ENCODE peak calls at places on chromosomes 13 and 19, in seven cellular contexts. One of them, this sample, is unnamed.

GRCh38 chr19:48501961-48502719 is 9.5 kb downstream of the LMTK3 start:
- DNase-seq in activated CD8-positive, alpha-beta T cell treated with anti-CD3 and anti-CD28 coated beads for 36 hours: peak
- DNase-seq in AG04449: no peak
- DNase-seq in fibroblast of lung: no peak
- DNase-seq in body of pancreas: peak
- DNase-seq in fibroblast of pulmonary artery: peak
- DNase-seq in vagina: no peak
- DNase-seq in this sample: peak

GRCh38 chr19:17522988-17523872 is 11.8 kb downstream of the PGLS start:
- DNase-seq in activated CD8-positive, alpha-beta T cell treated with anti-CD3 and anti-CD28 coated beads for 36 hours: peak
- DNase-seq in AG04449: no peak
- DNase-seq in fibroblast of lung: no peak
- DNase-seq in body of pancreas: no peak
- DNase-seq in fibroblast of pulmonary artery: no peak
- DNase-seq in vagina: no peak
- DNase-seq in this sample: peak

GRCh38 chr13:112143753-112144615 is 77.0 kb downstream of the SOX1 start:
- DNase-seq in activated CD8-positive, alpha-beta T cell treated with anti-CD3 and anti-CD28 coated beads for 36 hours: no peak
- DNase-seq in AG04449: no peak
- DNase-seq in fibroblast of lung: no peak
- DNase-seq in body of pancreas: no peak
- DNase-seq in fibroblast of pulmonary artery: no peak
- DNase-seq in vagina: no peak
- DNase-seq in this sample: no peak

GRCh38 chr19:55654833-55655647 is at the start of gene U2AF2:
- DNase-seq in activated CD8-positive, alpha-beta T cell treated with anti-CD3 and anti-CD28 coated beads for 36 hours: peak
- DNase-seq in AG04449: no peak
- DNase-seq in fibroblast of lung: peak
- DNase-seq in body of pancreas: peak
- DNase-seq in fibroblast of pulmonary artery: peak
- DNase-seq in vagina: peak
- DNase-seq in this sample: peak

GRCh38 chr13:33207616-33207964 is 78.0 kb downstream of the STARD13 start:
- DNase-seq in activated CD8-positive, alpha-beta T cell treated with anti-CD3 and anti-CD28 coated beads for 36 hours: no peak
- DNase-seq in AG04449: no peak
- DNase-seq in fibroblast of lung: peak
- DNase-seq in body of pancreas: no peak
- DNase-seq in fibroblast of pulmonary artery: peak
- DNase-seq in vagina: no peak
- DNase-seq in this sample: no peak

GRCh38 chr19:42129399-42130253 is 2.6 kb downstream of the POU2F2 start:
- DNase-seq in activated CD8-positive, alpha-beta T cell treated with anti-CD3 and anti-CD28 coated beads for 36 hours: no peak
- DNase-seq in AG04449: no peak
- DNase-seq in fibroblast of lung: peak
- DNase-seq in body of pancreas: no peak
- DNase-seq in fibroblast of pulmonary artery: peak
- DNase-seq in vagina: no peak
- DNase-seq in this sample: peak

GRCh38 chr19:3167533-3168272 is 10.9 kb upstream of the S1PR4 start:
- DNase-seq in activated CD8-positive, alpha-beta T cell treated with anti-CD3 and anti-CD28 coated beads for 36 hours: no peak
- DNase-seq in AG04449: no peak
- DNase-seq in fibroblast of lung: no peak
- DNase-seq in body of pancreas: no peak
- DNase-seq in fibroblast of pulmonary artery: no peak
- DNase-seq in vagina: no peak
- DNase-seq in this sample: no peak

GRCh38 chr13:80945328-80945727 is 604.4 kb upstream of the SPRY2 start:
- DNase-seq in activated CD8-positive, alpha-beta T cell treated with anti-CD3 and anti-CD28 coated beads for 36 hours: no peak
- DNase-seq in AG04449: no peak
- DNase-seq in fibroblast of lung: no peak
- DNase-seq in body of pancreas: no peak
- DNase-seq in fibroblast of pulmonary artery: no peak
- DNase-seq in vagina: no peak
- DNase-seq in this sample: no peak

GRCh38 chr13:105904034-105904742 is 631.3 kb downstream of the EFNB2 start:
- DNase-seq in activated CD8-positive, alpha-beta T cell treated with anti-CD3 and anti-CD28 coated beads for 36 hours: no peak
- DNase-seq in AG04449: no peak
- DNase-seq in fibroblast of lung: no peak
- DNase-seq in body of pancreas: no peak
- DNase-seq in fibroblast of pulmonary artery: no peak
- DNase-seq in vagina: no peak
- DNase-seq in this sample: no peak

GRCh38 chr13:71525004-71525403 is 342.0 kb downstream of the DACH1 start:
- DNase-seq in activated CD8-positive, alpha-beta T cell treated with anti-CD3 and anti-CD28 coated beads for 36 hours: no peak
- DNase-seq in AG04449: no peak
- DNase-seq in fibroblast of lung: no peak
- DNase-seq in body of pancreas: no peak
- DNase-seq in fibroblast of pulmonary artery: no peak
- DNase-seq in vagina: no peak
- DNase-seq in this sample: no peak

GRCh38 chr19:18672606-18673337 is 10.7 kb upstream of the CRTC1 start:
- DNase-seq in activated CD8-positive, alpha-beta T cell treated with anti-CD3 and anti-CD28 coated beads for 36 hours: peak
- DNase-seq in AG04449: no peak
- DNase-seq in fibroblast of lung: peak
- DNase-seq in body of pancreas: no peak
- DNase-seq in fibroblast of pulmonary artery: peak
- DNase-seq in vagina: no peak
- DNase-seq in this sample: peak

GRCh38 chr13:98869408-98870090 is 108.3 kb downstream of the DOCK9 start:
- DNase-seq in activated CD8-positive, alpha-beta T cell treated with anti-CD3 and anti-CD28 coated beads for 36 hours: no peak
- DNase-seq in AG04449: no peak
- DNase-seq in fibroblast of lung: no peak
- DNase-seq in body of pancreas: no peak
- DNase-seq in fibroblast of pulmonary artery: peak
- DNase-seq in vagina: no peak
- DNase-seq in this sample: peak
- TF ChIP-seq CTCF in activated CD8-positive, alpha-beta T cell treated with anti-CD3 and anti-CD28 coated beads for 36 hours: peak
- TF ChIP-seq CTCF in AG04449: no peak
- TF ChIP-seq CTCF in fibroblast of lung: peak
- TF ChIP-seq CTCF in body of pancreas: no peak
- TF ChIP-seq CTCF in fibroblast of pulmonary artery: peak
- TF ChIP-seq CTCF in vagina: no peak
- TF ChIP-seq CTCF in this sample: peak

DNA sequence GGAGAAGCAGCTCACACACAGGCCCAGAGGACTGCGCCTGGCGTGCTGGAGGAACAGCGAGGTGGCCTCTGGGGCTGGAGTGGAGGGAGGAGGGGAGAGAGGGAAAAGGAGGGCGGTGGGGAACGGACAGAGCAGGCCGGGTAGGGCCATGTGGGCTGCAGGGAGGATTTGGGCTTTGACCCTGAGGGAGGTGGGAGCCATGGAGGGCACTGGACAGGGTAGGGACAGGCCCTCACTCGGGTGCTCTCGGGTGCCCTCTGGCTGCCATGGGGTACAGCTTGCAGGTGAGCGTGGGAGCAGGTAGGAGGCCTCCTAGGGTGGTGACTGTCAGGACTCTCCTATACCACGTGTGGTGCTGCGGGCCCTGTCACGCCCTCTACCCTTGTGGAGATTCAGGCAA is 22.8 kb downstream of the PLIN4 start:
- DNase-seq in activated CD8-positive, alpha-beta T cell treated with anti-CD3 and anti-CD28 coated beads for 36 hours: no peak
- DNase-seq in AG04449: no peak
- DNase-seq in fibroblast of lung: no peak
- DNase-seq in body of pancreas: no peak
- DNase-seq in fibroblast of pulmonary artery: no peak
- DNase-seq in vagina: no peak
- DNase-seq in this sample: no peak
- TF ChIP-seq CTCF in activated CD8-positive, alpha-beta T cell treated with anti-CD3 and anti-CD28 coated beads for 36 hours: no peak
- TF ChIP-seq CTCF in AG04449: peak
- TF ChIP-seq CTCF in fibroblast of lung: no peak
- TF ChIP-seq CTCF in body of pancreas: no peak
- TF ChIP-seq CTCF in fibroblast of pulmonary artery: peak
- TF ChIP-seq CTCF in vagina: no peak
- TF ChIP-seq CTCF in this sample: no peak

DNA sequence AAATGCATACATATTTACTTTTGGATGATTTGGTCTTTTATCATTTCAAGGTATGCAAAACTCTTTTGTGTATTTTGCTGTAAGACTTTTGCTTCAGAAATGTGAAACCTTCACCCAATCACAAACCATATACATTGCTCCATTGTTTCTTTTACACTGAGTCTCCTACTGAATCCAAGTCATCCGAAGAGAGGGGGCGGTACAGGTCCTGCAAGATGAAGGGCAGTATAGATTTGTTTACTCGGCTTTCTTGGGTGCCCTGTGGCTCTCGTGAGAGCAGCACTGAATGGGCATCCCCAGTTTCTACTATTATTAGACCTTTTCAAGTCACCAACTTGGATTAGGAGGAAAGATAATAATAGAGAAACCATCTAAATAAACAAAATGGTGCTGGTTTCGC is 280.6 kb downstream of the DCLK1 start:
- DNase-seq in activated CD8-positive, alpha-beta T cell treated with anti-CD3 and anti-CD28 coated beads for 36 hours: no peak
- DNase-seq in AG04449: no peak
- DNase-seq in fibroblast of lung: no peak
- DNase-seq in body of pancreas: no peak
- DNase-seq in fibroblast of pulmonary artery: no peak
- DNase-seq in vagina: no peak
- DNase-seq in this sample: no peak
- TF ChIP-seq CTCF in activated CD8-positive, alpha-beta T cell treated with anti-CD3 and anti-CD28 coated beads for 36 hours: no peak
- TF ChIP-seq CTCF in AG04449: no peak
- TF ChIP-seq CTCF in fibroblast of lung: no peak
- TF ChIP-seq CTCF in body of pancreas: no peak
- TF ChIP-seq CTCF in fibroblast of pulmonary artery: no peak
- TF ChIP-seq CTCF in vagina: no peak
- TF ChIP-seq CTCF in this sample: no peak

GRCh38 chr13:57087006-57087405 is 53.7 kb upstream of the PRR20A start:
- DNase-seq in activated CD8-positive, alpha-beta T cell treated with anti-CD3 and anti-CD28 coated beads for 36 hours: no peak
- DNase-seq in AG04449: no peak
- DNase-seq in fibroblast of lung: no peak
- DNase-seq in body of pancreas: no peak
- DNase-seq in fibroblast of pulmonary artery: no peak
- DNase-seq in vagina: no peak
- DNase-seq in this sample: no peak
- TF ChIP-seq CTCF in activated CD8-positive, alpha-beta T cell treated with anti-CD3 and anti-CD28 coated beads for 36 hours: no peak
- TF ChIP-seq CTCF in AG04449: no peak
- TF ChIP-seq CTCF in fibroblast of lung: no peak
- TF ChIP-seq CTCF in body of pancreas: no peak
- TF ChIP-seq CTCF in fibroblast of pulmonary artery: no peak
- TF ChIP-seq CTCF in vagina: no peak
- TF ChIP-seq CTCF in this sample: no peak

DNA sequence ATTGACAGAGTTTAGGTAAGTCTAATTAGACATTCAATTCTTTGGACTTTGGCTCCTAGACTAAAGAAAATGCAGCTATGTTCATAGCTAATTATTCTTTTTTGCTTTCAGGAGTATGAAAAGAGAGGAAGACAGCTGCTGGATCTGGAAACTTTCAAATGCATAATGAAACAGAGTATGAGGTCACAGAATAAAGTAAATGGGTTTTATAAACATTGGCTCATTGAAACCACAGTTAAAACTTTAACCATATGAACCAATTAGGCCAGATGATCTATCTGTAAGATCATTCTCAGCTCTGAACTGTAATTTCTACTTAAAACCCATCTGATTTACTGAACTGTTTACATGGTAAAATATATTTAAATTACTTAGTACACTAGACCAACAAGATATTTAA is 82.8 kb downstream of the TEX26 start:
- DNase-seq in activated CD8-positive, alpha-beta T cell treated with anti-CD3 and anti-CD28 coated beads for 36 hours: no peak
- DNase-seq in AG04449: no peak
- DNase-seq in fibroblast of lung: no peak
- DNase-seq in body of pancreas: no peak
- DNase-seq in fibroblast of pulmonary artery: no peak
- DNase-seq in vagina: no peak
- DNase-seq in this sample: no peak
- TF ChIP-seq CTCF in activated CD8-positive, alpha-beta T cell treated with anti-CD3 and anti-CD28 coated beads for 36 hours: no peak
- TF ChIP-seq CTCF in AG04449: no peak
- TF ChIP-seq CTCF in fibroblast of lung: no peak
- TF ChIP-seq CTCF in body of pancreas: no peak
- TF ChIP-seq CTCF in fibroblast of pulmonary artery: no peak
- TF ChIP-seq CTCF in vagina: no peak
- TF ChIP-seq CTCF in this sample: no peak

GRCh38 chr19:1777149-1777548 is 23.8 kb downstream of the ONECUT3 start:
- DNase-seq in activated CD8-positive, alpha-beta T cell treated with anti-CD3 and anti-CD28 coated beads for 36 hours: no peak
- DNase-seq in AG04449: no peak
- DNase-seq in fibroblast of lung: no peak
- DNase-seq in body of pancreas: no peak
- DNase-seq in fibroblast of pulmonary artery: no peak
- DNase-seq in vagina: no peak
- DNase-seq in this sample: no peak

GRCh38 chr19:1783354-1783753 is 28.7 kb downstream of the ATP8B3 start:
- DNase-seq in activated CD8-positive, alpha-beta T cell treated with anti-CD3 and anti-CD28 coated beads for 36 hours: no peak
- DNase-seq in AG04449: no peak
- DNase-seq in fibroblast of lung: no peak
- DNase-seq in body of pancreas: no peak
- DNase-seq in fibroblast of pulmonary artery: no peak
- DNase-seq in vagina: no peak
- DNase-seq in this sample: no peak

GRCh38 chr19:1779604-1779973 is 26.3 kb downstream of the ONECUT3 start:
- DNase-seq in activated CD8-positive, alpha-beta T cell treated with anti-CD3 and anti-CD28 coated beads for 36 hours: no peak
- DNase-seq in AG04449: no peak
- DNase-seq in fibroblast of lung: no peak
- DNase-seq in body of pancreas: no peak
- DNase-seq in fibroblast of pulmonary artery: no peak
- DNase-seq in vagina: no peak
- DNase-seq in this sample: no peak

GRCh38 chr19:1782501-1782900 is 29.2 kb downstream of the ONECUT3 start:
- DNase-seq in activated CD8-positive, alpha-beta T cell treated with anti-CD3 and anti-CD28 coated beads for 36 hours: no peak
- DNase-seq in AG04449: no peak
- DNase-seq in fibroblast of lung: no peak
- DNase-seq in body of pancreas: no peak
- DNase-seq in fibroblast of pulmonary artery: no peak
- DNase-seq in vagina: no peak
- DNase-seq in this sample: no peak

GRCh38 chr19:1780272-1780957 is 27.1 kb downstream of the ONECUT3 start:
- DNase-seq in activated CD8-positive, alpha-beta T cell treated with anti-CD3 and anti-CD28 coated beads for 36 hours: no peak
- DNase-seq in AG04449: no peak
- DNase-seq in fibroblast of lung: peak
- DNase-seq in body of pancreas: no peak
- DNase-seq in fibroblast of pulmonary artery: no peak
- DNase-seq in vagina: no peak
- DNase-seq in this sample: no peak
- TF ChIP-seq CTCF in activated CD8-positive, alpha-beta T cell treated with anti-CD3 and anti-CD28 coated beads for 36 hours: no peak
- TF ChIP-seq CTCF in AG04449: peak
- TF ChIP-seq CTCF in fibroblast of lung: peak
- TF ChIP-seq CTCF in body of pancreas: no peak
- TF ChIP-seq CTCF in fibroblast of pulmonary artery: peak
- TF ChIP-seq CTCF in vagina: no peak
- TF ChIP-seq CTCF in this sample: no peak

DNA sequence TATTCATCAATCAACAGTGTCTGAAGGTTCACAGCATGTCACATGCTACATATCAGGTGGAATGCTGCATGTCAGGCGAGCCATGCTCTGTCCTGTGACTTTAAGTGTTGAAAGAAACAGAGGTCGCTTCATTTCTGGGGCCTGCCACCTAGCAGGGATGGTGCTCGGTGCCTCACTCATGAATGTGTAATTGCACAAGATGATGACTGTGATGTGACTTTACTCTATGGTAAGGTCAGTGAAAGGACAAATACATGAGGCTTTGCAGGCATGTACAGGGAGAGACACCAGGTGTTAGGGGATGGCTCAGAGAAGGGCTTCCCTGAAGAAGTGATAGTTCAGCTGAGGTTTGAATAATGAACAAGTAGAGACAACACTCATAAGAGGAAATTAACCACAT is 66.7 kb downstream of the FRY start:
- DNase-seq in activated CD8-positive, alpha-beta T cell treated with anti-CD3 and anti-CD28 coated beads for 36 hours: no peak
- DNase-seq in AG04449: no peak
- DNase-seq in fibroblast of lung: no peak
- DNase-seq in body of pancreas: no peak
- DNase-seq in fibroblast of pulmonary artery: no peak
- DNase-seq in vagina: no peak
- DNase-seq in this sample: no peak
- TF ChIP-seq CTCF in activated CD8-positive, alpha-beta T cell treated with anti-CD3 and anti-CD28 coated beads for 36 hours: no peak
- TF ChIP-seq CTCF in AG04449: no peak
- TF ChIP-seq CTCF in fibroblast of lung: no peak
- TF ChIP-seq CTCF in body of pancreas: no peak
- TF ChIP-seq CTCF in fibroblast of pulmonary artery: no peak
- TF ChIP-seq CTCF in vagina: no peak
- TF ChIP-seq CTCF in this sample: no peak

This sample was measured in GM20000.